ENCODE peak calls at places on chromosomes 12 and 14, in nine cellular contexts. W, S, I, V, H, L, J, O and X are unnamed samples.

GRCh38 chr12:12930633-12931032 is 21.3 kb downstream of the GPRC5D start:
- DNase-seq in W (no peak), S (no peak), I (no peak), V (no peak), H (no peak), L (no peak), J (no peak), O (no peak), X (no peak)

GRCh38 chr12:1592444-1593231 is 1.7 kb downstream of the FBXL14 start:
- DNase-seq in W (peak; percentile 48), S (no peak), I (peak; percentile 25), V (peak; percentile 44), H (peak; percentile 21), L (peak; percentile 34), J (peak; percentile 21), O (no peak), X (no peak)

GRCh38 chr12:44774815-44775411 is 101.2 kb downstream of the NELL2 start:
- DNase-seq in W (peak; percentile 37), S (no peak), I (peak; percentile 27), V (peak; percentile 22), H (peak; percentile 0), L (peak; percentile 37), J (peak; percentile 38), O (no peak), X (no peak)

GRCh38 chr14:63752449-63753169 is 24.7 kb upstream of the SGPP1 start:
- DNase-seq in W (no peak), S (no peak), I (no peak), V (no peak), H (no peak), L (no peak), J (no peak), O (no peak), X (no peak)

GRCh38 chr12:6326316-6326959 is 15.4 kb downstream of the TNFRSF1A start:
- DNase-seq in W (no peak), S (peak; percentile 93), I (no peak), V (no peak), H (no peak), L (no peak), J (no peak), O (peak; percentile 79), X (no peak)

GRCh38 chr14:74429221-74429691 is 3.2 kb upstream of the SYNDIG1L start:
- DNase-seq in W (no peak), S (no peak), I (no peak), V (no peak), H (no peak), L (no peak), J (no peak), O (no peak), X (no peak)

GRCh38 chr14:65993103-65993502 is 493.1 kb upstream of the CCDC196 start:
- DNase-seq in W (no peak), S (no peak), I (no peak), V (no peak), H (no peak), L (no peak), J (no peak), O (no peak), X (no peak)

GRCh38 chr14:86521032-86521730 is 991.2 kb downstream of the FLRT2 start:
- DNase-seq in W (no peak), S (no peak), I (no peak), V (no peak), H (no peak), L (no peak), J (no peak), O (no peak), X (no peak)

GRCh38 chr14:34043627-34044372 is 92.9 kb upstream of the EGLN3 start:
- DNase-seq in W (no peak), S (no peak), I (peak; percentile 6), V (peak; percentile 4), H (no peak), L (no peak), J (peak; percentile 4), O (no peak), X (peak; percentile 58)

GRCh38 chr12:51362307-51362706 is 15.8 kb upstream of the CELA1 start:
- DNase-seq in W (no peak), S (no peak), I (no peak), V (no peak), H (no peak), L (no peak), J (no peak), O (no peak), X (no peak)

GRCh38 chr12:102347761-102348160 is 132.6 kb downstream of the IGF1 start:
- DNase-seq in W (no peak), S (no peak), I (no peak), V (no peak), H (no peak), L (no peak), J (no peak), O (no peak), X (no peak)

GRCh38 chr12:61414470-61414869 is 845.7 kb upstream of the USP15 start:
- DNase-seq in W (no peak), S (no peak), I (no peak), V (no peak), H (no peak), L (no peak), J (no peak), O (no peak), X (no peak)